ENCODE peak calls at places on chromosome 9, in seven cellular contexts. One of them, this sample, is unnamed.

GRCh38 chr9:967851-968641 is 8.4 kb upstream of the DMRT3 start:
- DNase-seq in suprapubic skin: no peak
- DNase-seq in hepatocyte: no peak
- DNase-seq in heart right ventricle: no peak
- DNase-seq in foreskin fibroblast: no peak
- DNase-seq in left lung: no peak
- DNase-seq in Peyer's patch: no peak
- DNase-seq in this sample: no peak

GRCh38 chr9:27426717-27427645 is 97.1 kb upstream of the IFNK start:
- DNase-seq in hepatocyte: no peak
- DNase-seq in foreskin fibroblast: no peak
- DNase-seq in left lung: no peak
- DNase-seq in heart right ventricle: no peak
- DNase-seq in Peyer's patch: no peak
- DNase-seq in suprapubic skin: no peak
- DNase-seq in this sample: no peak

GRCh38 chr9:124852829-124853531 is at the start of gene WDR38:
- DNase-seq in Peyer's patch: peak
- DNase-seq in suprapubic skin: peak
- DNase-seq in left lung: peak
- DNase-seq in foreskin fibroblast: peak
- DNase-seq in hepatocyte: peak
- DNase-seq in heart right ventricle: peak
- DNase-seq in this sample: peak

GRCh38 chr9:15021146-15021545 is 110.9 kb upstream of the FREM1 start:
- DNase-seq in foreskin fibroblast: no peak
- DNase-seq in Peyer's patch: no peak
- DNase-seq in suprapubic skin: no peak
- DNase-seq in left lung: no peak
- DNase-seq in heart right ventricle: no peak
- DNase-seq in hepatocyte: no peak
- DNase-seq in this sample: no peak

GRCh38 chr9:27261517-27262211 is 35.3 kb downstream of the EQTN start:
- DNase-seq in Peyer's patch: no peak
- DNase-seq in hepatocyte: no peak
- DNase-seq in left lung: no peak
- DNase-seq in suprapubic skin: no peak
- DNase-seq in heart right ventricle: no peak
- DNase-seq in foreskin fibroblast: no peak
- DNase-seq in this sample: no peak

GRCh38 chr9:85536076-85536475 is 205.7 kb downstream of the AGTPBP1 start:
- DNase-seq in hepatocyte: peak
- DNase-seq in suprapubic skin: no peak
- DNase-seq in left lung: no peak
- DNase-seq in Peyer's patch: no peak
- DNase-seq in heart right ventricle: no peak
- DNase-seq in foreskin fibroblast: peak
- DNase-seq in this sample: no peak

GRCh38 chr9:93134018-93134739 is at the start of gene NINJ1:
- DNase-seq in hepatocyte: peak
- DNase-seq in suprapubic skin: peak
- DNase-seq in heart right ventricle: peak
- DNase-seq in Peyer's patch: peak
- DNase-seq in left lung: peak
- DNase-seq in foreskin fibroblast: peak
- DNase-seq in this sample: peak

GRCh38 chr9:124219290-124219605 is 38.5 kb upstream of the NEK6 start:
- DNase-seq in left lung: no peak
- DNase-seq in hepatocyte: no peak
- DNase-seq in foreskin fibroblast: no peak
- DNase-seq in heart right ventricle: no peak
- DNase-seq in Peyer's patch: peak
- DNase-seq in suprapubic skin: no peak
- DNase-seq in this sample: no peak

GRCh38 chr9:121886759-121887485 is 206.2 kb downstream of the TTLL11 start:
- DNase-seq in hepatocyte: no peak
- DNase-seq in left lung: no peak
- DNase-seq in suprapubic skin: no peak
- DNase-seq in foreskin fibroblast: no peak
- DNase-seq in heart right ventricle: no peak
- DNase-seq in Peyer's patch: no peak
- DNase-seq in this sample: no peak

GRCh38 chr9:69671291-69671903 is 774 bp downstream of the APBA1 start:
- DNase-seq in heart right ventricle: no peak
- DNase-seq in left lung: no peak
- DNase-seq in suprapubic skin: peak
- DNase-seq in hepatocyte: no peak
- DNase-seq in foreskin fibroblast: peak
- DNase-seq in Peyer's patch: no peak
- DNase-seq in this sample: no peak

GRCh38 chr9:28735943-28736342 is 1162.7 kb upstream of the C9orf72 start:
- DNase-seq in foreskin fibroblast: no peak
- DNase-seq in heart right ventricle: no peak
- DNase-seq in suprapubic skin: no peak
- DNase-seq in hepatocyte: no peak
- DNase-seq in Peyer's patch: no peak
- DNase-seq in left lung: no peak
- DNase-seq in this sample: no peak

GRCh38 chr9:27355166-27355565 is 58.2 kb upstream of the EQTN start:
- DNase-seq in foreskin fibroblast: no peak
- DNase-seq in left lung: no peak
- DNase-seq in suprapubic skin: no peak
- DNase-seq in hepatocyte: no peak
- DNase-seq in Peyer's patch: no peak
- DNase-seq in heart right ventricle: no peak
- DNase-seq in this sample: no peak

DNA sequence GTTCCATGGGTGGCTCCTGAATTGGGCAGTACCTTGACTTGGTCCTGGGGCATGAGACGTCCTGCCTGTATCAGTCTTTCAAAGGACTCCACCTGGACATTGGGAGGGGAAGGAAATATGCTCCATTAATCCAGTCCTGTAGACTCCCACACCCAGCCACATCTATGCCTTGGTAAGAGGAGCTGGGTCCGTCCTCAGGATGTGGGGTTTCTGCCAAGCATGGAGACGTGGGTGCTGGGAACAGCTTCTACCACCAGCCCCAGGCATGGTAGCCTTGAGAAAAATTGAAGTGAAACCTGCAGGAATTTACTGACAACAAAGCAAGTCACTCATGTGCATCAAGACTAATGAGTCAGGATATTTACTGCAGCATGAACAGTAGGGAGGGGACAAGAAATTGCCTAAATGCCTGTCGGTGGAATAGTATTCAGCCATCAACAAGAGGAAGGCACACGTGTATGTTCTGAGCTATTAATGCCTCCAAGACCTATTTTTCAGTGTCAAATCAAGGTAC is 23.2 kb downstream of the AKNA start:
- DNase-seq in suprapubic skin: no peak
- DNase-seq in foreskin fibroblast: peak
- DNase-seq in left lung: no peak
- DNase-seq in hepatocyte: no peak
- DNase-seq in Peyer's patch: no peak
- DNase-seq in heart right ventricle: no peak
- DNase-seq in this sample: no peak
- H3K4me3 ChIP-seq in suprapubic skin: no peak
- H3K4me3 ChIP-seq in foreskin fibroblast: no peak
- H3K4me3 ChIP-seq in left lung: no peak
- H3K4me3 ChIP-seq in hepatocyte: no peak
- H3K4me3 ChIP-seq in Peyer's patch: no peak
- H3K4me3 ChIP-seq in heart right ventricle: no peak
- H3K4me3 ChIP-seq in this sample: peak

DNA sequence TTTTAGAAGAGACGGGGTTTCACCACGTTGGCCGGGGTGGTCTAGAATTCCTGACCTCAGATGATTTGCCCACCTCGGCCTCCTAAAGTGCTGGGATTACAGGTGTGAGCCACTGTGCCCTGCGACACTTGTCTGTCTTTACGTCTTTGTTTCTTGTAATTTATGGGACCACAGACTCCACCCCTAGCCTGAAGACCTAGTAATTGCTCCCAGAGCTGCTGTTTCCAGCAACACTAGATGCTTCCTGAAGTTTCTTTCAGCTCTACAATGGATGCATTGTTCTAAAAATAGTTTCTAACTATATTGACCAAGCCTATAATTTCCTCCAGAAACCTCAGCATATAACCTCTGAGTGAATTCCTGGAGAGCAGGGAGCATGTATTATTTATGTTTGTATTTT is 13.9 kb downstream of the GCNT1 start:
- DNase-seq in foreskin fibroblast: peak
- DNase-seq in Peyer's patch: no peak
- DNase-seq in left lung: no peak
- DNase-seq in heart right ventricle: no peak
- DNase-seq in suprapubic skin: no peak
- DNase-seq in hepatocyte: peak
- DNase-seq in this sample: no peak
- H3K4me3 ChIP-seq in foreskin fibroblast: no peak
- H3K4me3 ChIP-seq in Peyer's patch: no peak
- H3K4me3 ChIP-seq in left lung: no peak
- H3K4me3 ChIP-seq in heart right ventricle: no peak
- H3K4me3 ChIP-seq in suprapubic skin: no peak
- H3K4me3 ChIP-seq in hepatocyte: no peak
- H3K4me3 ChIP-seq in this sample: no peak

GRCh38 chr9:18896004-18896403 is 137.0 kb downstream of the SAXO1 start:
- DNase-seq in hepatocyte: no peak
- DNase-seq in suprapubic skin: no peak
- DNase-seq in left lung: no peak
- DNase-seq in Peyer's patch: no peak
- DNase-seq in foreskin fibroblast: no peak
- DNase-seq in heart right ventricle: no peak
- DNase-seq in this sample: no peak
- H3K4me3 ChIP-seq in hepatocyte: no peak
- H3K4me3 ChIP-seq in suprapubic skin: no peak
- H3K4me3 ChIP-seq in left lung: no peak
- H3K4me3 ChIP-seq in Peyer's patch: no peak
- H3K4me3 ChIP-seq in foreskin fibroblast: no peak
- H3K4me3 ChIP-seq in heart right ventricle: no peak
- H3K4me3 ChIP-seq in this sample: no peak

DNA sequence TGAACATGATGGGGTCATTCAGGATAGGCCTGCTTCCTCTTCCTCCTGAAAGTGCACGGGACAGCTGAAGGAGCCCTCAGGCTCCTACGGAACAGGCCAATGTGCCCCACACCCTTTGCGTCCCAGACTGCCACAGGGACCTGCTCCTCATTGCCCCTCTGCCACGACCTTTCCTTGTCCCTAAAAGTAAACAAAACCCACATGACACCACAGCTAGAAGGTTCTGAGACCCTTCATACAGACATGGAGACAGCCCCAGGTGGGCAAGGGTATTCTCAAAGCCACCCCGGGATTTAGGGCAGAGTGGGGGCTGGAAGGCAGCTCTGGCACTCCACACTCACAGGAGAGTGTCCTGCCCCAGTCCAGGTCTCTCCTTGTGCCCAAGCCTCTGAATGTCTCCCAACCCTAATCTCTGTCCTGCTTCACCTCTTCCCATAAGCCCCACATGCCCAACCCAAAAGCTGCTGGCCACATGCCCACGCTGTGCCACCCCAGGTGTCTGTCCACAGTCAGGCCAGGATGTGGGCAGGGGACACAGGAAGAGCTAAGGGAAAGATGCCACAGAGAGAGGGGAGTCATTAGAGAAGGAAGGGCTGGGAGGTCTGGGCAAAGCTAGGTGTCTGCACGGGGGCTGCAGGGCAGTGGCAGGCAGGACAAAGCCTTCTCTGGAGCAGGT is 800 bp downstream of the AMBP start:
- DNase-seq in suprapubic skin: peak
- DNase-seq in foreskin fibroblast: no peak
- DNase-seq in hepatocyte: no peak
- DNase-seq in Peyer's patch: no peak
- DNase-seq in left lung: peak
- DNase-seq in heart right ventricle: no peak
- DNase-seq in this sample: no peak
- H3K4me3 ChIP-seq in suprapubic skin: no peak
- H3K4me3 ChIP-seq in foreskin fibroblast: no peak
- H3K4me3 ChIP-seq in hepatocyte: no peak
- H3K4me3 ChIP-seq in Peyer's patch: no peak
- H3K4me3 ChIP-seq in left lung: no peak
- H3K4me3 ChIP-seq in heart right ventricle: no peak
- H3K4me3 ChIP-seq in this sample: no peak

GRCh38 chr9:20658677-20659473 is 25.2 kb upstream of the FOCAD start:
- DNase-seq in left lung: no peak
- DNase-seq in heart right ventricle: no peak
- DNase-seq in suprapubic skin: no peak
- DNase-seq in foreskin fibroblast: peak
- DNase-seq in hepatocyte: no peak
- DNase-seq in Peyer's patch: no peak
- DNase-seq in this sample: no peak

GRCh38 chr9:20664501-20664900 is 19.6 kb upstream of the FOCAD start:
- DNase-seq in left lung: no peak
- DNase-seq in Peyer's patch: no peak
- DNase-seq in foreskin fibroblast: no peak
- DNase-seq in hepatocyte: no peak
- DNase-seq in suprapubic skin: no peak
- DNase-seq in heart right ventricle: no peak
- DNase-seq in this sample: no peak

GRCh38 chr9:20662156-20662555 is 21.9 kb upstream of the FOCAD start:
- DNase-seq in left lung: no peak
- DNase-seq in foreskin fibroblast: no peak
- DNase-seq in hepatocyte: no peak
- DNase-seq in Peyer's patch: no peak
- DNase-seq in heart right ventricle: no peak
- DNase-seq in suprapubic skin: no peak
- DNase-seq in this sample: no peak

GRCh38 chr9:20663133-20663532 is 20.9 kb upstream of the FOCAD start:
- DNase-seq in heart right ventricle: no peak
- DNase-seq in foreskin fibroblast: no peak
- DNase-seq in hepatocyte: no peak
- DNase-seq in Peyer's patch: no peak
- DNase-seq in suprapubic skin: no peak
- DNase-seq in left lung: no peak
- DNase-seq in this sample: no peak

GRCh38 chr9:20659474-20659962 is 24.5 kb upstream of the FOCAD start:
- DNase-seq in foreskin fibroblast: no peak
- DNase-seq in Peyer's patch: no peak
- DNase-seq in suprapubic skin: no peak
- DNase-seq in left lung: no peak
- DNase-seq in heart right ventricle: no peak
- DNase-seq in hepatocyte: no peak
- DNase-seq in this sample: no peak
- H3K4me3 ChIP-seq in foreskin fibroblast: peak
- H3K4me3 ChIP-seq in Peyer's patch: no peak
- H3K4me3 ChIP-seq in suprapubic skin: peak
- H3K4me3 ChIP-seq in left lung: peak
- H3K4me3 ChIP-seq in heart right ventricle: no peak
- H3K4me3 ChIP-seq in hepatocyte: peak
- H3K4me3 ChIP-seq in this sample: peak

DNA sequence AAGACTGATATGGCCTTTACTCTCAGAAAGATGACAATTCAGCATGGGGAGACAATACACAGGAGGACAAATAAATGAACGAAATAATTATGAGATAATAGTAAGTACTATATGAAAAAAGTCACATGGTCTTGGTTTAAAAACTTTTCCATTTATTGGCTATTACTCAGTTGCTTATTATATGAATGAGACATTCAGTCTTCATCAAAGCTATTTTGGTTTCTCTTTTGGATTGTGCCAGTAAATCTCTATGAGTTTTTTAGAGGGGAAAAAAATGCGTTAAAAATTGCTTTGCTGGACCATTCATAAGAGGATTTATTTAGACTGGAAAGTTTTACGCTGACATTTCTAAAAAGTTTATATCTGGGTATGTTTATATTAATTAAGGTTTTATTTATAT is 137.7 kb downstream of the AOPEP start:
- DNase-seq in foreskin fibroblast: no peak
- DNase-seq in suprapubic skin: no peak
- DNase-seq in left lung: no peak
- DNase-seq in Peyer's patch: no peak
- DNase-seq in heart right ventricle: no peak
- DNase-seq in hepatocyte: no peak
- DNase-seq in this sample: no peak
- H3K4me3 ChIP-seq in foreskin fibroblast: no peak
- H3K4me3 ChIP-seq in suprapubic skin: no peak
- H3K4me3 ChIP-seq in left lung: no peak
- H3K4me3 ChIP-seq in Peyer's patch: no peak
- H3K4me3 ChIP-seq in heart right ventricle: no peak
- H3K4me3 ChIP-seq in hepatocyte: no peak
- H3K4me3 ChIP-seq in this sample: no peak